ENCODE peak calls at places on chromosome 10, in ten cellular contexts. E, D, C, M, R, G, Y, W, X and K are unnamed samples.

GRCh38 chr10:26423722-26424121 is 14.4 kb upstream of the APBB1IP start:
- DNase-seq in E (no peak), D (no peak), C (no peak), M (no peak), R (no peak), G (no peak), Y (no peak), W (no peak), X (no peak), K (no peak)

GRCh38 chr10:76311752-76312699 is 880.6 kb downstream of the LRMDA start:
- DNase-seq in E (peak; percentile 8), D (no peak), C (no peak), M (no peak), R (no peak), G (no peak), Y (peak; percentile 58), W (peak; percentile 81), X (no peak), K (no peak)

GRCh38 chr10:100831742-100832141 is 81.0 kb upstream of the SLF2 start:
- DNase-seq in E (no peak), D (no peak), C (no peak), M (no peak), R (no peak), G (peak; percentile 15), Y (no peak), W (no peak), X (no peak), K (no peak)

GRCh38 chr10:93894516-93895378 is 969 bp downstream of the SLC35G1 start:
- DNase-seq in E (no peak), D (no peak), C (no peak), M (no peak), R (no peak), G (no peak), Y (peak; percentile 28), W (no peak), X (no peak), K (no peak)

GRCh38 chr10:117457071-117457810 is 82.0 kb upstream of the PDZD8 start:
- DNase-seq in E (no peak), D (no peak), C (peak; percentile 54), M (no peak), R (no peak), G (no peak), Y (no peak), W (no peak), X (no peak), K (no peak)

GRCh38 chr10:94320285-94320914 is 42.3 kb downstream of the NOC3L start:
- DNase-seq in E (peak; percentile 40), D (peak; percentile 65), C (peak; percentile 83), M (no peak), R (peak; percentile 71), G (peak; percentile 87), Y (peak; percentile 43), W (peak; percentile 87), X (peak; percentile 70), K (peak; percentile 13)

GRCh38 chr10:60964257-60965235 is 20.6 kb upstream of the RHOBTB1 start:
- DNase-seq in E (peak; percentile 73), D (peak; percentile 71), C (peak; percentile 71), M (no peak), R (peak; percentile 59), G (peak; percentile 86), Y (peak; percentile 41), W (peak; percentile 83), X (peak; percentile 61), K (no peak)

GRCh38 chr10:103668351-103669242 is 175.1 kb downstream of the NEURL1 start:
- DNase-seq in E (no peak), D (peak; percentile 51), C (peak; percentile 87), M (no peak), R (no peak), G (peak; percentile 92), Y (no peak), W (no peak), X (no peak), K (no peak)

GRCh38 chr10:96415896-96416554 is 57.2 kb upstream of the OPALIN start:
- DNase-seq in E (no peak), D (no peak), C (no peak), M (peak; percentile 52), R (no peak), G (no peak), Y (no peak), W (no peak), X (no peak), K (no peak)

GRCh38 chr10:451021-451471 is 238.4 kb downstream of the DIP2C start:
- DNase-seq in E (no peak), D (peak; percentile 44), C (peak; percentile 89), M (no peak), R (no peak), G (no peak), Y (no peak), W (no peak), X (no peak), K (peak; percentile 49)

GRCh38 chr10:60389413-60390009 is at the start of gene ANK3:
- DNase-seq in E (no peak), D (no peak), C (no peak), M (no peak), R (no peak), G (no peak), Y (no peak), W (peak; percentile 34), X (no peak), K (no peak)

GRCh38 chr10:72085864-72086465 is 2.4 kb downstream of the SPOCK2 start:
- DNase-seq in E (no peak), D (no peak), C (no peak), M (no peak), R (no peak), G (no peak), Y (no peak), W (no peak), X (no peak), K (no peak)

GRCh38 chr10:10910634-10911033 is 107.0 kb upstream of the CELF2 start:
- DNase-seq in E (no peak), D (no peak), C (no peak), M (no peak), R (no peak), G (no peak), Y (no peak), W (no peak), X (no peak), K (no peak)

DNA sequence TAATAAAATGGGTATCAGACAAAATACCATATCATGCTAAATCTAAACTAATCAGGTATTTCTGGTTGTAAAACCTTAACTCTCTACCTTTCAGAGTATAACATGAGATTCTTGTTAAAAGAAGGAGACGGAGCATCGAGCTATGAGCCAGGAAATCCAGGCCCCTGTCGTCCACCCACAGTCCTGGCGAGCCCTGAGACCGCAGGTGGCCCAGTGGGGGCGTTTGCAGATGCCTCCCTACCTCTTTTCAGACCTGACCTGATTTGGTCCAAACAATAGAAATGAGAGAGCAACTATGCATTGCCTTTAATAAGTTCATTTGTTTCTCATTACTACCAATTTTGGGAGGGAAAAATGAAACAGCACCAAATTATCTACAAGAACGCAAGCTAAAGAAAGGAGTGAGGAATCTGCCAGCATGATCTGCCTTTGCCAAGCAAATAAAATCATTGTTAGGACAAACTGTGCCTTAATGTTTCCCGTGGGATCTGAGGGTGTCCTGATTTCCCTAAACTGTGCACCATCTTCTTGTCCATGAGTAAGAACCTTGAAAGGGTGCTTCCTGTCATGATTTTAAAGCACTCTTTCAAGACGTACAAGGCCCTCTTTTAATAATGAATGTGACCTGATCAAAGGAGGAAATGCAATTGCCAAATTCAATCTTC is 166.7 kb downstream of the TCERG1L start:
- DNase-seq in E (no peak), D (no peak), C (no peak), M (no peak), R (no peak), G (no peak), Y (no peak), W (no peak), X (peak; percentile 16), K (no peak)
- TF ChIP-seq POLR2AphosphoS5 in E (no peak), D (no peak), C (no peak), M (no peak), R (no peak), G (no peak), Y (no peak), W (no peak), X (peak; percentile 55), K (no peak)

DNA sequence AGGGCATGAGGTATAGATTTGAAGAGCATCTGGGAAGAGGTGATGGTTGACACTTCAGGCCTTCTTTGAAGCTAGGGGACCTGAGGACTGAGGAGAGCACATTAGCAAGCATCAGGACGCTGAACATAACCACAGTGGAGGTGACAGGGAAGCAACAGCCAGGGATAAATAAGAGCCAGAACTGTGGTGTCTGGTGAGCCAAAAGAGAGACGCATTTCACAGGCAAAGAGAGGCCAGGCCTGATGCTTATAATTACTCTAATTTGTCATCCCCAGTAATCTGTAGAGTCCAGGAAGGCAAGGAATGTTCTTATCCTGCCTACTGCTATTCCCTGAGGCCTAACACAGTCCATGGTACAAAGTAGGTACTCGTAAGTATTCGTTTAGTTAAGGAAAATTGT is 10.4 kb upstream of the FAS start:
- DNase-seq in E (no peak), D (no peak), C (no peak), M (no peak), R (no peak), G (no peak), Y (no peak), W (no peak), X (no peak), K (no peak)
- TF ChIP-seq POLR2AphosphoS5 in E (no peak), D (no peak), C (no peak), M (no peak), R (no peak), G (no peak), Y (no peak), W (no peak), X (no peak), K (no peak)

DNA sequence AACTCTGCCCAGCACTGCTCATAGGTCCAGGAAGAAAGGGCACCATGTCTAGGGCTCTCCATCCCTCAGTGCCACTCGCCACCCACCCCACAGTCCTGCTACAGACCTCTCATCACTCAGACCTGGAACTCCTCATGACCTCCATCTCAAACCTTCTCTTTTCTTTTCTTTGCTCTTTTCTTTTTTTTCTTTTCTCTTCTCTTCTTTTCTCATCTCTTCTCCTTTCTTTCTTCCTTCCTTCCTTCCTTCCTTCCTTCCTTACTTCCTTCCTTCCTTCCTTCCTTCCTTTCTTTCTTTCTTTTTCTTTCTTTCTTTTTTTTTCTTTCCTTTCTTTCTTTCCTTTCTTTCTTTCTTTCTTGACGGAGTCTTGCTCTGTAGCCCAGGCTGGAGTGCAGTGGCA is 122.2 kb downstream of the KLF6 start:
- DNase-seq in E (no peak), D (no peak), C (no peak), M (no peak), R (no peak), G (no peak), Y (no peak), W (no peak), X (no peak), K (no peak)
- TF ChIP-seq POLR2AphosphoS5 in E (no peak), D (no peak), C (no peak), M (no peak), R (no peak), G (no peak), Y (no peak), W (no peak), X (no peak), K (no peak)

DNA sequence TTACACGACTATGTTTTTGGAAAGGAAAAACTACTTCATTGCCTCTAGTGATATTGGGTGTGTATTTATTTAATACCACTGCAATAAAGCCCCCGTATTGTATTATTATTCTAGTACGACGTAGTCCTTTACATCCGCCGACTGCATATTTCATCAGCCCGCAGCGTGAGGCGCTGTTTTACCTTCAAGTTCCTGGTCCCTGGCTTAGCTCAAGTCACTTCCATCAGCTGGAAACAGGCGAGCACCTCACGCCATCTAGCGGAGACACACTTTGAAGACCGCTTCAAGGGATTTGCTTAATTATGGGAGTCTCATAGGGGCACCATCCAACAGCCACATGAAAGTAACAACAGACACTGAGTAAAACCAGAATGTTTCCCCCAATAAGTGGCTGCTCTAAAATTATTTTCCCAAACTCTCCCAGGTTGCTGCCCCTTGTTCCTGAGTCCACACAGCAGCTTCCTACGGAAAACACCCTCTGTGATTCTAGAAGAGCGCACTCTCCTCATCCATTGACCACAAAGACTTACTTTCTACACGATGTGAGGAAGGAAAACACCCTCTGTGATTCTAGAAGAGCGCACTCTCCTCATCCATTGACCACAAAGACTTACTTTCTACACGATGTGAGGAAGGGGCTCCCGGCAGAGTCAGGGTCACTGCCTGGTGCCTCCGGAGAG is 15.7 kb upstream of the ITIH2 start:
- DNase-seq in E (peak; percentile 95), D (peak; percentile 81), C (peak; percentile 88), M (no peak), R (peak; percentile 74), G (peak; percentile 88), Y (peak; percentile 78), W (peak; percentile 95), X (peak; percentile 81), K (peak; percentile 36)
- TF ChIP-seq POLR2AphosphoS5 in E (no peak), D (no peak), C (no peak), M (no peak), R (no peak), G (no peak), Y (no peak), W (no peak), X (peak; percentile 51), K (no peak)